ENCODE peak calls at places on chromosome 4, in seven cellular contexts. Z is SJSA1; Q is heart right ventricle; G is astrocyte; W is CD8-positive, alpha-beta memory T cell; E is K562; F is A549. P is an unnamed sample. For H3K9me3, the result is how much of the 10 kb centered on the place peaks cover.

GRCh38 chr4:124322234-124322831 is 390.2 kb downstream of the ANKRD50 start:
- DNase-seq in G (peak), Z (peak), W (no peak), Q (no peak), F (peak), E (peak), P (no peak)

GRCh38 chr4:55183926-55184599 is 58.7 kb upstream of the KDR start:
- DNase-seq in Z (peak), W (no peak), F (peak), E (no peak), G (peak), Q (no peak), P (peak)

GRCh38 chr4:12924728-12925320 is 559.3 kb downstream of the RAB28 start:
- DNase-seq in Z (no peak), Q (no peak), E (no peak), G (no peak), W (no peak), F (no peak), P (no peak)

GRCh38 chr4:122803788-122804208 is 22.8 kb upstream of the FGF2 start:
- DNase-seq in W (no peak), Q (peak), E (peak), Z (no peak), F (no peak), G (no peak), P (no peak)

GRCh38 chr4:6848717-6849305 is 60.8 kb upstream of the TBC1D14 start:
- DNase-seq in Q (no peak), Z (no peak), G (no peak), F (no peak), E (no peak), W (no peak), P (no peak)

GRCh38 chr4:168200685-168201084 is 108.3 kb downstream of the ANXA10 start:
- DNase-seq in Q (no peak), W (no peak), F (peak), Z (no peak), E (no peak), G (no peak), P (no peak)

GRCh38 chr4:37803348-37803973 is 23.0 kb upstream of the PGM2 start:
- DNase-seq in E (peak), Q (peak), W (peak), Z (peak), G (peak), F (no peak), P (no peak)

GRCh38 chr4:145352438-145353145 is 129.1 kb upstream of the SMAD1 start:
- DNase-seq in E (no peak), G (peak), Z (no peak), Q (no peak), F (no peak), W (no peak), P (no peak)

GRCh38 chr4:186058253-186058979 is 10.5 kb upstream of the TLR3 start:
- DNase-seq in F (no peak), E (no peak), W (no peak), G (no peak), Q (no peak), Z (no peak), P (no peak)

GRCh38 chr4:65393078-65393477 is 277.2 kb downstream of the EPHA5 start:
- DNase-seq in Q (no peak), F (no peak), G (no peak), Z (no peak), W (no peak), E (no peak), P (no peak)

GRCh38 chr4:102823897-102824296 is 3.5 kb downstream of the UBE2D3 start:
- DNase-seq in E (no peak), F (no peak), G (no peak), W (no peak), Z (no peak), Q (no peak), P (peak)

GRCh38 chr4:23903859-23904438 is 14.1 kb upstream of the PPARGC1A start:
- DNase-seq in G (no peak), F (no peak), E (no peak), Z (no peak), Q (peak), W (no peak), P (no peak)

GRCh38 chr4:176185068-176185467 is 10.3 kb downstream of the SPATA4 start:
- DNase-seq in G (peak), F (no peak), W (no peak), Q (no peak), E (no peak), Z (no peak), P (peak)

GRCh38 chr4:1201851-1202525 is 29.6 kb upstream of the SPON2 start:
- DNase-seq in Z (no peak), E (peak), W (peak), F (no peak), Q (peak), G (peak), P (peak)

GRCh38 chr4:26075588-26075987 is 161.6 kb downstream of the SMIM20 start:
- DNase-seq in Q (no peak), Z (no peak), G (peak), W (no peak), F (no peak), E (no peak), P (no peak)

GRCh38 chr4:182015893-182016292 is 227.3 kb upstream of the TENM3 start:
- DNase-seq in F (no peak), Q (no peak), Z (peak), G (peak), E (no peak), W (no peak), P (no peak)

GRCh38 chr4:13966241-13967195 is 339.0 kb upstream of the BOD1L1 start:
- DNase-seq in Q (no peak), G (peak), E (no peak), F (no peak), Z (peak), W (no peak), P (peak)

GRCh38 chr4:138405439-138405838 is 163.3 kb upstream of the SLC7A11 start:
- DNase-seq in Z (no peak), E (no peak), Q (no peak), W (no peak), G (peak), F (no peak), P (no peak)

GRCh38 chr4:30821275-30821674 is 101.1 kb downstream of the PCDH7 start:
- DNase-seq in W (no peak), Z (no peak), E (no peak), F (no peak), Q (no peak), G (no peak), P (no peak)

GRCh38 chr4:168511780-168512467 is 15.1 kb downstream of the PALLD start:
- DNase-seq in W (peak), F (no peak), Z (no peak), G (no peak), E (no peak), Q (no peak), P (no peak)

GRCh38 chr4:173046144-173046543 is 122.5 kb upstream of the GALNT7 start:
- DNase-seq in E (no peak), Q (no peak), G (no peak), W (no peak), F (no peak), Z (no peak), P (no peak)

GRCh38 chr4:175705407-175705806 is 106.7 kb downstream of the GPM6A start:
- DNase-seq in E (no peak), G (peak), Q (peak), Z (no peak), W (no peak), F (no peak), P (no peak)

GRCh38 chr4:185534850-185535761 is at the start of gene PDLIM3:
- DNase-seq in E (peak), Z (peak), F (peak), W (no peak), G (peak), Q (peak), P (no peak)

GRCh38 chr4:143337600-143338287 is 1.1 kb downstream of the GAB1 start:
- DNase-seq in G (peak), E (peak), Q (peak), W (no peak), Z (peak), F (no peak), P (no peak)

GRCh38 chr4:88002786-88003185 is 4.6 kb upstream of the PKD2 start:
- DNase-seq in Z (no peak), G (peak), W (no peak), Q (no peak), F (no peak), E (no peak), P (no peak)

GRCh38 chr4:73454920-73455319 is 18.9 kb downstream of the AFP start:
- DNase-seq in Z (no peak), E (no peak), G (no peak), W (no peak), F (no peak), Q (no peak), P (no peak)

GRCh38 chr4:69748176-69748575 is 12.2 kb downstream of the SULT1B1 start:
- DNase-seq in G (peak), Q (no peak), Z (no peak), F (no peak), W (no peak), E (no peak), P (no peak)

GRCh38 chr4:139099366-139099982 is 77.5 kb downstream of the ELF2 start:
- DNase-seq in W (peak), Q (peak), G (peak), Z (peak), F (peak), E (peak), P (peak)

GRCh38 chr4:11259837-11260236 is 168.9 kb downstream of the HS3ST1 start:
- DNase-seq in E (no peak), Z (no peak), G (no peak), W (no peak), F (no peak), Q (no peak), P (no peak)

GRCh38 chr4:140877781-140878180 is 121.6 kb upstream of the TBC1D9 start:
- DNase-seq in G (peak), E (no peak), F (no peak), Z (no peak), Q (no peak), W (no peak), P (no peak)

GRCh38 chr4:186104114-186104894 is at the start of gene FAM149A:
- DNase-seq in E (no peak), W (peak), G (no peak), Q (no peak), Z (no peak), F (peak), P (no peak)

GRCh38 chr4:95541889-95542607 is 6.7 kb downstream of the UNC5C start:
- DNase-seq in G (no peak), E (no peak), Q (no peak), Z (no peak), W (no peak), F (no peak), P (no peak)

GRCh38 chr4:95539056-95539455 is 9.7 kb downstream of the UNC5C start:
- DNase-seq in G (no peak), Z (no peak), Q (no peak), E (no peak), F (no peak), W (no peak), P (no peak)

GRCh38 chr4:95537967-95538485 is 10.7 kb downstream of the UNC5C start:
- DNase-seq in F (no peak), Z (no peak), G (no peak), W (no peak), Q (no peak), E (no peak), P (no peak)

GRCh38 chr4:95540227-95540626 is 8.5 kb downstream of the UNC5C start:
- DNase-seq in W (no peak), G (no peak), F (no peak), Z (no peak), Q (no peak), E (no peak), P (no peak)

DNA sequence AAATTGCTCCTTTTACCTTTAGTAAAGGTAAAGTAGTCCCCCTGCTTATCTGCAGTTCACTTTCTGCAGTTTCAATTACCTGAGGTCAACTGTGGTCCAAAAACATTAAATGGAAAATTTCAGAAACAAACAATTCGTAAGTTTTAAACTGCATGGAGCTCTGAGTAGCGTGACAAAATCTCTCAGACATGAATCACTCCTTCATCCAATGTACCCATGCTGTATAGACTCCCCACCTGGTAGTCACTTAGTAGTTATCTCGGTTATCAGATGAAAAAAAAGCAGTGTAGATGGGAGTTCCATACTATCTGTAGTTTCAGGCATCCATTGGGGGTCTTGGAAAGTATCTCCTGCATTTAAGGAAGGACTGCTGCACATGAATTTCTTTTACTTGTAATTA is 7.7 kb downstream of the UNC5C start:
- DNase-seq in Q (no peak), Z (no peak), F (no peak), E (no peak), G (no peak), W (no peak), P (no peak)
- H3K27ac ChIP-seq in Q (peak), Z (no peak), F (no peak), E (no peak), G (no peak), W (no peak), P (no peak)

DNA sequence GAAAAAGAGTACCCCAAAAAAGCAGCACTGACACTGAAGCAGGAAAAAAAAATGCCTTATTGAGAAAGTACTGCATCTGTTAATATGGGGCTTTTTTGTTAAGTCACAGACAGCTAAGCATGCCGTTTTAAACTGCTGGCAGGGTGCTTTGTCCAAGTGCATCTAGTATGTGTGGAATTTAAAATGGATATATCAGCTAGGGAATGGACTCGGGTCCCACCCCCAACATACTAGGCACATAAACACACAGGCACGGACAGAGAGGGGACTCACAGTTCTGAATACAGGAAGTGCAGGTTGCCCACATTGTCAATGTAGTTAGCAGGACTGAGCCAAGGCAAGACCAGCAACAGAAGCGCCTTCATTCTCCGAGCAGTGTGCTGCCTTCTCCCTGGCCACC is 33.7 kb downstream of the LNX1 start:
- DNase-seq in Z (no peak), F (no peak), W (no peak), E (no peak), G (no peak), Q (no peak), P (no peak)
- H3K4me3 ChIP-seq in Z (no peak), F (no peak), W (no peak), E (no peak), G (no peak), Q (no peak), P (no peak)

GRCh38 chr4:33579951-33580350 is 2664.4 kb downstream of the ARAP2 start:
- DNase-seq in G (no peak), F (no peak), W (no peak), Q (no peak), Z (no peak), E (no peak), P (no peak)

GRCh38 chr4:33577798-33578197 is 2666.5 kb downstream of the ARAP2 start:
- DNase-seq in Q (no peak), E (no peak), Z (no peak), W (no peak), F (no peak), G (no peak), P (no peak)
- H3K9me3 ChIP-seq in Q (under half), E (under half), Z (under half), W (under half), F (under half), G (under half), P (under half)

GRCh38 chr4:106344324-106344970 is 24.1 kb downstream of the GIMD1 start:
- DNase-seq in E (no peak), Q (no peak), F (no peak), G (peak), Z (no peak), W (no peak), P (peak)
- H3K27ac ChIP-seq in E (no peak), Q (no peak), F (peak), G (no peak), Z (no peak), W (no peak), P (no peak)

DNA sequence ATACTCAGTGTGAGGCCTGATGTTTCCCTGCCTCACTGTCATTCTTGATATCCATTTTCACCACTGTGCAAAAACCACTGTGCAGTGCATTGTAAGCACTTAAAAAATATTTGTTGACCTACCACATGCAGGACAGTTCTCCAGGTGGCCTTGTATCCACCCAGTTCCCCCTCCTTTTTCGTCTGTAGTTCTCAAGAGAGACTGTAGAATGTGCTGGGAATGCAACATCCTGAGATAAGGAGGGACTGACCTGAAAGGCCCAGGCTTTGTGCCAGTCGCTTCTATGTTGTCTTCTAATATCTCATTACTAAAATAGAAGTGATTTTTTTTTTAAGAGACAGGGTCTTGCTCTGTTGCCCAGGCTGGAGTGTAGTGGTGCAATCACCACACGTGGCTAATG is 21.7 kb upstream of the PAQR3 start:
- DNase-seq in Z (peak), E (no peak), F (no peak), Q (no peak), G (no peak), W (no peak), P (no peak)
- H3K4me3 ChIP-seq in Z (no peak), E (no peak), F (no peak), Q (no peak), G (no peak), W (no peak), P (no peak)

P was measured in AG04450.